ENCODE peak calls at places on chromosome 22, in five cellular contexts. E is mesenchymal stem cell, F is neuronal stem cell, H is H9, P is H1. U is an unnamed sample.
A peak's percentile ranks its signal among the peaks of the same experiment; 100 is the strongest.

GRCh38 chr22:17694193-17694592 is 55.6 kb downstream of the BCL2L13 start:
- DNase-seq in E (no peak), F (no peak), H (no peak), P (no peak), U (no peak)

GRCh38 chr22:18060646-18061620 is 16.9 kb upstream of the PEX26 start:
- DNase-seq in E (peak; percentile 66), F (no peak), H (no peak), P (no peak), U (no peak)

GRCh38 chr22:31313366-31314147 is 21.3 kb upstream of the PIK3IP1 start:
- DNase-seq in E (peak; percentile 49), F (peak; percentile 54), H (peak; percentile 77), P (peak; percentile 90), U (peak; percentile 73)

GRCh38 chr22:24153353-24153752 is 27.9 kb upstream of the SUSD2 start:
- DNase-seq in E (peak; percentile 74), F (no peak), H (no peak), P (no peak), U (no peak)

GRCh38 chr22:32800158-32800557 is 1.3 kb upstream of the TIMP3 start:
- DNase-seq in E (no peak), F (no peak), H (no peak), P (no peak), U (no peak)

GRCh38 chr22:20256042-20256441 is 12.1 kb downstream of the RTN4R start:
- DNase-seq in E (no peak), F (no peak), H (no peak), P (no peak), U (no peak)

GRCh38 chr22:19607198-19608113 is 83.2 kb upstream of the CLDN5 start:
- DNase-seq in E (no peak), F (no peak), H (peak; percentile 58), P (peak; percentile 55), U (no peak)

GRCh38 chr22:50621491-50621880 is 6.5 kb downstream of the ARSA start:
- DNase-seq in E (no peak), F (no peak), H (peak; percentile 18), P (no peak), U (no peak)

GRCh38 chr22:28882545-28882877 is 861 bp upstream of the ZNRF3 start:
- DNase-seq in E (peak; percentile 44), F (no peak), H (no peak), P (no peak), U (no peak)

GRCh38 chr22:31652129-31652528 is 9.9 kb downstream of the PISD start:
- DNase-seq in E (no peak), F (no peak), H (no peak), P (no peak), U (peak; percentile 69)

GRCh38 chr22:44648821-44649566 is 53.0 kb upstream of the PRR5 start:
- DNase-seq in E (peak; percentile 58), F (no peak), H (no peak), P (no peak), U (peak; percentile 14)

GRCh38 chr22:27331526-27332281 is 469.9 kb downstream of the MN1 start:
- DNase-seq in E (peak; percentile 84), F (no peak), H (peak; percentile 63), P (peak; percentile 73), U (no peak)

GRCh38 chr22:36237462-36238347 is 1.6 kb downstream of the APOL2 start:
- DNase-seq in E (peak; percentile 47), F (no peak), H (peak; percentile 23), P (no peak), U (no peak)

GRCh38 chr22:47586038-47586437 is 823.6 kb downstream of the TBC1D22A start:
- DNase-seq in E (no peak), F (no peak), H (no peak), P (no peak), U (no peak)

GRCh38 chr22:45328822-45329535 is 19.2 kb downstream of the FAM118A start:
- DNase-seq in E (no peak), F (no peak), H (no peak), P (no peak), U (no peak)

GRCh38 chr22:19873138-19873959 is 18.7 kb upstream of the GNB1L start:
- DNase-seq in E (no peak), F (no peak), H (no peak), P (no peak), U (no peak)

GRCh38 chr22:24485608-24486007 is 9.5 kb upstream of the UPB1 start:
- DNase-seq in E (no peak), F (no peak), H (no peak), P (no peak), U (no peak)

GRCh38 chr22:32130464-32130863 is 28.6 kb downstream of the C22orf42 start:
- DNase-seq in E (no peak), F (no peak), H (no peak), P (no peak), U (no peak)

GRCh38 chr22:41524283-41524682 is 20.0 kb downstream of the POLR3H start:
- DNase-seq in E (peak; percentile 57), F (no peak), H (no peak), P (no peak), U (no peak)
- H2BK5ac ChIP-seq in E (no peak overlapping the region), F (peak overlapping the region; percentile 29), H (no peak overlapping the region), P (no peak overlapping the region), U (no peak overlapping the region)

DNA sequence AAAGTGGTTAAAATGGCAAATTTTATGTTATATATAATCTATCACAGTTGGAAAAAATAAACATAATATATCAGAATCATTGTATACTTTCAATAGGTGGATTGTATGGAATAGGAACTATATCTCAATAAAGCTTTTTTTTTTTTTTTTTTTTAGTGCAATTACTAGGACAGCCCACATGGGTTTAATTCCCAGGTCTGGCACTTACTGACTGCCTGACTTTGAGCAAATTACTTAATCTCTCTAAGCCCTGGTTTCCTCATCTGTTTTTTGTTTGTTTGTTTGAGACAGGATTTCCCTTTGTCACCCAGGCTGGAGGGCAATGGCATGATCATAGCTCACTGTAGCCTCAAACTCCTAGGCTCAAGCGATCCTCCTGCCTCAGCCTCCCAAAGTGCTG is 26.1 kb upstream of the BAIAP2L2 start:
- DNase-seq in E (peak; percentile 28), F (no peak), H (no peak), P (no peak), U (no peak)
- H2BK12ac ChIP-seq in E (no peak overlapping the region), F (no peak overlapping the region), H (no peak overlapping the region), P (no peak overlapping the region), U (no peak overlapping the region)

DNA sequence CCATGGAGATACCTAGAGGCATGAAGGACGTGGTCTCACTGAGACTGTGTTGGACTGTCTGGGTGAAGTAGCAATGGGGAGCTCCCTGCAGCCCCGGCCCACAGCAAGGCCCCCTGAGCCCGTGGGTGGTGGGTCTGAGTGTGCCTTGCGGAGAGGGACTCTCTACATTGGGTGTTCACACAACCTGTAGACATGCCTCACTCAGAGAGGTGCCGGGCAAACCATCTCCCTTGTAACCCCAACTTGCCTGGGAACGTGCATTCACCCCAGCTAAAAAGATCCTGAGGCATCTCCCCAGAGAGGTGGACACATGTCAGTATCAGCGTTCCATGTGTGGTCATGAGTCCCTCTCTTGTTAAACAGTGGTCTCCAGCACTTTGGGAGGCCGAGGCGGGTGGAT is 2.1 kb downstream of the VPREB1 start:
- DNase-seq in E (no peak), F (no peak), H (no peak), P (no peak), U (no peak)
- H2BK5ac ChIP-seq in E (no peak overlapping the region), F (no peak overlapping the region), H (no peak overlapping the region), P (no peak overlapping the region), U (no peak overlapping the region)

GRCh38 chr22:37503183-37503683 is 16.0 kb downstream of the CARD10 start:
- DNase-seq in E (no peak), F (no peak), H (no peak), P (no peak), U (no peak)
- H2BK12ac ChIP-seq in E (no peak overlapping the region), F (no peak overlapping the region), H (no peak overlapping the region), P (no peak overlapping the region), U (peak overlapping the region; percentile 5)

GRCh38 chr22:29912141-29912540 is 29.2 kb downstream of the MTMR3 start:
- DNase-seq in E (no peak), F (no peak), H (no peak), P (no peak), U (no peak)
- H2BK5ac ChIP-seq in E (no peak overlapping the region), F (no peak overlapping the region), H (no peak overlapping the region), P (no peak overlapping the region), U (no peak overlapping the region)

GRCh38 chr22:43631846-43632245 is 180.3 kb downstream of the EFCAB6 start:
- DNase-seq in E (no peak), F (no peak), H (no peak), P (no peak), U (no peak)

GRCh38 chr22:43636086-43636485 is 176.0 kb downstream of the EFCAB6 start:
- DNase-seq in E (no peak), F (no peak), H (no peak), P (no peak), U (no peak)

GRCh38 chr22:43635101-43635500 is 177.0 kb downstream of the EFCAB6 start:
- DNase-seq in E (no peak), F (no peak), H (no peak), P (no peak), U (no peak)

GRCh38 chr22:43633631-43634030 is 178.5 kb downstream of the EFCAB6 start:
- DNase-seq in E (no peak), F (no peak), H (no peak), P (no peak), U (no peak)

DNA sequence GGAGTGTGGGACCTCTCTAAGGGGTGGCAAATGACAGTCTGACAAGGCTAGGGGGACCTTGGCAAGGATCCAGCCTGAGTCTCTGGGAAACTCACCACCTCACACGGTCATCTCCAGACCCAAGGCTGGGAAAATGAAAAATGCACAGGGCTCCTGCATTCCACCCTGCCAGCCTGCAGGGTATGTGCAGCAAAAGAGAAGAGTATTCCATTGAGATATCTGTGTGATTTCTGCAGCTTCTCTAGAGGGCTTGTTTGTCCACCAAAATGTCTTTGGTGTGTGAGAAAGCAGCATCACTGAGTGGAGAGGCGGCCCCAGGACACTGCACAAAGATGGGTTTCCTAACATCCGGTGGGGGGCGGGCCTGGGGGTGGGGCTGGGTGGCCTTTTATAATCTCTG is 177.8 kb downstream of the EFCAB6 start:
- DNase-seq in E (no peak), F (no peak), H (no peak), P (no peak), U (no peak)
- H2BK12ac ChIP-seq in E (no peak overlapping the region), F (no peak overlapping the region), H (no peak overlapping the region), P (no peak overlapping the region), U (no peak overlapping the region)

DNA sequence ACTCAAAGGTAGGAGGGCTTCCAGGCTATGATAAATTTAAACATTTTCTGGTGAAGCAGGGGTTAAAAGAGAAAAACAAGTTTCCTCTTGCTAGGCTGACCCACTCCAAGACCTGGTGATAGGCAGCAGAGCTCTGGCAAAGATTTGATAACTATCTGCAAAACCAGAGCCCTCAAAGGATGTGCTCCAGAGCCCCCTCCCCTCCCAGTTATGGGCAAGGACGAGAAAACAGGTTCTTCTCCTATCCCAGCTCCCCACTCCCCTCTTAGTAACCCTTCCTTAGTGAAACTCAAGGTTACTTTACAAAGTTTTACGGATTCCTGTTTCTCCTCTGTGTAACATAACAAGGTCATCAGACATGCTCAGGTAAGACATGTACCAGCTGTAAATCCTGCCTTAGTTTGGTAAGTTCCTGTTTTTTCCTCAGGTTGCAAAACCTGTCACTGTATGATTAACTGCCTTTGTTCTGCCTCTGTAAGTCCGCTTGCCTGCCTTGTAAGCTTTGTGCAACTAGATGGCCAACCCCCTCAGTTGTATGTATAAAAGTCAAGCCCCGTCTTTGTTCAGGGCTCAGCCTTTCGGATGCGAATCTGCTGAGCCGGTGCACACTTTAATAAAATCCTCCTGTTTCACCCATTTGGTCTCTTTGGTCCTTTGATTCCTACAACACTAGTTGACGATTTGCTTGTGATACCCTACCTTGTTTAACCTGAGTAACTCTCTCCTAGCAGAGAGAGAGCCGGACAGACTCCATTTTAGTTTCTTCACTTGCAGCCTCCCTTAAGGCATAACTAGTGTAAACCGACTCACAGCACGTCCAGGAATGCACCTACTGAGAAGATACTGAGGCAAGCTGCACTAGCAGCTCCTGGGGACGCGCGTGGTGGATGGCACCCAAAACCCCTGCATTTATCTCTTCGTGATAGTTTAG is 13.9 kb downstream of the APOBEC3H start:
- DNase-seq in E (no peak), F (no peak), H (no peak), P (no peak), U (no peak)
- H2BK5ac ChIP-seq in E (no peak overlapping the region), F (no peak overlapping the region), H (no peak overlapping the region), P (peak overlapping the region; percentile 2), U (peak overlapping the region; percentile 83)

GRCh38 chr22:49402169-49402568 is 425.5 kb downstream of the BRD1 start:
- DNase-seq in E (no peak), F (no peak), H (peak; percentile 12), P (peak; percentile 6), U (no peak)
- H2BK12ac ChIP-seq in E (no peak overlapping the region), F (no peak overlapping the region), H (no peak overlapping the region), P (no peak overlapping the region), U (no peak overlapping the region)

U was measured in trophoblast cell.